ENCODE peak calls at places on chromosome 18, in four cellular contexts. One of them, this sample, is unnamed.

GRCh38 chr18:32929213-32929612 is 156.4 kb upstream of the KLHL14 start:
- DNase-seq in HepG2: no peak
- DNase-seq in K562: no peak
- DNase-seq in HCT116: no peak
- DNase-seq in this sample: no peak

GRCh38 chr18:50079571-50080295 is 115.2 kb downstream of the MYO5B start:
- DNase-seq in HepG2: no peak
- DNase-seq in K562: no peak
- DNase-seq in HCT116: no peak
- DNase-seq in this sample: no peak

GRCh38 chr18:6405237-6406074 is 9.3 kb downstream of the L3MBTL4 start:
- DNase-seq in HepG2: peak; percentile 75
- DNase-seq in K562: no peak
- DNase-seq in HCT116: no peak
- DNase-seq in this sample: no peak

GRCh38 chr18:9835796-9836195 is 50.0 kb upstream of the TXNDC2 start:
- DNase-seq in HepG2: no peak
- DNase-seq in K562: no peak
- DNase-seq in HCT116: no peak
- DNase-seq in this sample: no peak

GRCh38 chr18:67232406-67232805 is 284.1 kb downstream of the DSEL start:
- DNase-seq in HepG2: no peak
- DNase-seq in K562: no peak
- DNase-seq in HCT116: no peak
- DNase-seq in this sample: no peak

GRCh38 chr18:3179430-3180089 is 40.2 kb downstream of the MYOM1 start:
- DNase-seq in HepG2: no peak
- DNase-seq in K562: peak; percentile 31
- DNase-seq in HCT116: no peak
- DNase-seq in this sample: no peak

GRCh38 chr18:58341913-58342312 is 287.0 kb downstream of the ALPK2 start:
- DNase-seq in HepG2: no peak
- DNase-seq in K562: no peak
- DNase-seq in HCT116: no peak
- DNase-seq in this sample: no peak

GRCh38 chr18:39205565-39205964 is 1640.0 kb upstream of the CELF4 start:
- DNase-seq in HepG2: peak; percentile 3
- DNase-seq in K562: no peak
- DNase-seq in HCT116: no peak
- DNase-seq in this sample: no peak

GRCh38 chr18:34998677-34999076 is 42.5 kb upstream of the MAPRE2 start:
- DNase-seq in HepG2: no peak
- DNase-seq in K562: no peak
- DNase-seq in HCT116: no peak
- DNase-seq in this sample: no peak

GRCh38 chr18:22098563-22098989 is 70.8 kb upstream of the GATA6 start:
- DNase-seq in HepG2: no peak
- DNase-seq in K562: no peak
- DNase-seq in HCT116: no peak
- DNase-seq in this sample: no peak

GRCh38 chr18:14916851-14917250 is 168.9 kb downstream of the ANKRD30B start:
- DNase-seq in HepG2: no peak
- DNase-seq in K562: no peak
- DNase-seq in HCT116: no peak
- DNase-seq in this sample: no peak

GRCh38 chr18:27276886-27277285 is 91.8 kb upstream of the CHST9 start:
- DNase-seq in HepG2: no peak
- DNase-seq in K562: no peak
- DNase-seq in HCT116: no peak
- DNase-seq in this sample: peak; percentile 3

GRCh38 chr18:36467614-36468013 is 170.1 kb downstream of the FHOD3 start:
- DNase-seq in HepG2: no peak
- DNase-seq in K562: no peak
- DNase-seq in HCT116: no peak
- DNase-seq in this sample: no peak

GRCh38 chr18:23667114-23667513 is 4.4 kb upstream of the ANKRD29 start:
- DNase-seq in HepG2: no peak
- DNase-seq in K562: no peak
- DNase-seq in HCT116: no peak
- DNase-seq in this sample: no peak

GRCh38 chr18:9506046-9506792 is 30.9 kb downstream of the RALBP1 start:
- DNase-seq in HepG2: no peak
- DNase-seq in K562: peak; percentile 62
- DNase-seq in HCT116: no peak
- DNase-seq in this sample: no peak

GRCh38 chr18:57175550-57175949 is 28.7 kb downstream of the BOD1L2 start:
- DNase-seq in HepG2: no peak
- DNase-seq in K562: no peak
- DNase-seq in HCT116: no peak
- DNase-seq in this sample: no peak
- TF ChIP-seq JUND in HepG2: no peak
- TF ChIP-seq JUND in K562: no peak
- TF ChIP-seq JUND in HCT116: no peak
- TF ChIP-seq JUND in this sample: no peak

GRCh38 chr18:41862921-41863320 is 92.1 kb upstream of the PIK3C3 start:
- DNase-seq in HepG2: no peak
- DNase-seq in K562: no peak
- DNase-seq in HCT116: no peak
- DNase-seq in this sample: no peak

GRCh38 chr18:41853280-41853679 is 101.8 kb upstream of the PIK3C3 start:
- DNase-seq in HepG2: no peak
- DNase-seq in K562: no peak
- DNase-seq in HCT116: no peak
- DNase-seq in this sample: no peak

GRCh38 chr18:41864216-41864615 is 90.8 kb upstream of the PIK3C3 start:
- DNase-seq in HepG2: no peak
- DNase-seq in K562: no peak
- DNase-seq in HCT116: no peak
- DNase-seq in this sample: no peak

GRCh38 chr18:41858761-41859555 is 96.1 kb upstream of the PIK3C3 start:
- DNase-seq in HepG2: no peak
- DNase-seq in K562: no peak
- DNase-seq in HCT116: no peak
- DNase-seq in this sample: no peak
- TF ChIP-seq JUND in HepG2: no peak
- TF ChIP-seq JUND in K562: no peak
- TF ChIP-seq JUND in HCT116: no peak
- TF ChIP-seq JUND in this sample: no peak

DNA sequence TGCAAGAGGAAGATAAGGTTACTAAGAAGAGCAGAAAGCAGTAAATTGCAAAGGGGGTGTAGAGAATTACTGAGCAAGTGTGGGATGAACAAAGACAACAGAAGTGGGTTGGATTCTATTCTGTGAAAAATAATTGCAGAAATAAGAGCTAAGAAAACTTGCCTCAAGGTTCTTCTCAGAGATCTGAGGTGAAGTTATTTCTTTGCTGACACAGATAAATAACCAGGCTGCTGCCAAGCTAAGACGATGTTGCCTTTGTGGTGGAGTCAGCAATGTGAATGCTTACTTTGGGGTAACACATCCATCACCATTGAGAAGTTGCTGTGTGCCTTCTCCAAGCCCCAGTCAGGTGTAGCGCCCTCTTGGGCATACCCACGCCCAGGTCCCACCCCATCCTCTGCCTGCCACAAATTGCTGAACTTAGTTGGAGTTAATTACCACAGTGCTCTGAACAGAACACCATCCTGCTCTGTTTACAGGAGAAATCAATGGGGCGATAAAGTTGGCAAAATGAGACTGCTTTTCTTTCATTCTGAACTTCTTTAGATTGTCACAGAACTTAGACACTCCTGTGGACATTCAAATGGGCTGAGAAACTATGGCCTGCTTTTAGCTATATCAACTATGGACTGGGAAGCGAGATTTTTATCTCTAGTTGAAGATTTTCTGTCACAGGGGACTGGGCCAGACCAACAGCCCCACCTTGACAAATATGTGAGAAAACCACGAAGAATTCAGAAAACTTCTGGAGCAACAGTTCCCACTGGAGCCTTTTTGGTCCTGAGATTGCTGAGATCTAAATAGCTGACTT is 283.6 kb downstream of the TMX3 start:
- DNase-seq in HepG2: no peak
- DNase-seq in K562: no peak
- DNase-seq in HCT116: no peak
- DNase-seq in this sample: no peak
- TF ChIP-seq JUND in HepG2: no peak
- TF ChIP-seq JUND in K562: no peak
- TF ChIP-seq JUND in HCT116: no peak
- TF ChIP-seq JUND in this sample: no peak

GRCh38 chr18:12032786-12033642 is 51.7 kb downstream of the IMPA2 start:
- DNase-seq in HepG2: no peak
- DNase-seq in K562: no peak
- DNase-seq in HCT116: no peak
- DNase-seq in this sample: no peak

GRCh38 chr18:12036201-12036751 is 55.0 kb downstream of the IMPA2 start:
- DNase-seq in HepG2: no peak
- DNase-seq in K562: no peak
- DNase-seq in HCT116: no peak
- DNase-seq in this sample: no peak

GRCh38 chr18:12035481-12035880 is 54.2 kb downstream of the IMPA2 start:
- DNase-seq in HepG2: no peak
- DNase-seq in K562: no peak
- DNase-seq in HCT116: no peak
- DNase-seq in this sample: no peak

GRCh38 chr18:12033643-12034025 is 52.3 kb downstream of the IMPA2 start:
- DNase-seq in HepG2: no peak
- DNase-seq in K562: no peak
- DNase-seq in HCT116: no peak
- DNase-seq in this sample: no peak

DNA sequence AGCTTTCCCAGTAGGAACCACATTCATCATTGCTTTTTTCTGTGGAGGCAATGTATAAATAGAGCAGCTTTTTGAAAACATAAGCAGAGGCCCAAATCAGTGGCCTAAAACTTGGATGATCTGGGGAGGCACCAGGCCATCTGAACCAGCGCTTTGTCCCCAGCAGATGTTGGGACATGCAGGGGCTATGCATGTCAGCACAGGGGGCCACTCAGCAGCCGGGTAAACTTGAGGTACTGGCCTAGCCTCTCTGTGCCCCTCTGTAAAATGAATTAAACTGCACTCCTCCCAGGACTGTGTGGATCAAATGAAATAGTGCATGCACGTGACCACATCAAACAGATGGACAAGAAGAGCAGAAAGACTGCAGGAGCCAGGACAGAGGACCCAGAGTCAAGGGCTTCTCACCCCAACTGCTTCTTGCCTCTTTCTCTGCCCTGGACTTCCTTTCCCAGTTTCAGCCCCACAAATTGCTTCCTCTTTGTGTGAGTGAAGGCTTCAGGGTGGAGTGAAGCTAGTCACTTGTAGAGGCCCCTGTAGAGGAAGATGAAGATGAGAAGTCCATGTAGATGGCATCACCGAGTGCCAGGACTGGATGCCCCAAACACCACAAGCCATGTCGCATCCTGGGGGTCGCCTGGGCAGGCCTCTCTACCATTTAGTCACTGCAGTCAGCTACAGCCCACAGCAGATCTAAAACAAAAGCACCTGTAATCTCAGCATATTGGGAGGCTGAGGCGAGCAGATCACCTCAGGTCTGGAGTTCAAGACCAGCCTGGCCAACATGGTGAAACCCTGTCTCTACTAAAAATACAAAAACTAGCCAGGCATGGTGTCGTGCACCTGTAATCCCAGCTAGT is 53.2 kb downstream of the IMPA2 start:
- DNase-seq in HepG2: no peak
- DNase-seq in K562: no peak
- DNase-seq in HCT116: no peak
- DNase-seq in this sample: no peak
- TF ChIP-seq JUND in HepG2: no peak
- TF ChIP-seq JUND in K562: no peak
- TF ChIP-seq JUND in HCT116: no peak
- TF ChIP-seq JUND in this sample: no peak